ENCODE peak calls at places on chromosome 2, in six cellular contexts. Z is uterus, E is heart left ventricle, J is testis, A is breast epithelium, D is GM12878. P is an unnamed sample. For H3K9me3 and H3K4me1, the result is how much of the 10 kb centered on the place peaks cover.

GRCh38 chr2:112187805-112188596 is 49.8 kb downstream of the FBLN7 start:
- DNase-seq in D (no peak), A (no peak), J (no peak), E (no peak), Z (no peak), P (no peak)

GRCh38 chr2:233857511-233858118 is 3.3 kb upstream of the HJURP start:
- DNase-seq in A (no peak), E (no peak), D (no peak), J (peak), Z (no peak), P (no peak)

GRCh38 chr2:67797801-67798535 is 264.8 kb downstream of the C1D start:
- DNase-seq in Z (no peak), J (no peak), A (no peak), D (no peak), E (no peak), P (no peak)

GRCh38 chr2:9666306-9666705 is 35.5 kb upstream of the YWHAQ start:
- DNase-seq in Z (no peak), D (no peak), E (no peak), A (no peak), J (no peak), P (no peak)

GRCh38 chr2:168962636-168963035 is 61.5 kb downstream of the G6PC2 start:
- DNase-seq in J (no peak), Z (no peak), A (no peak), D (no peak), E (no peak), P (no peak)

GRCh38 chr2:196322963-196323810 is 151.8 kb upstream of the STK17B start:
- DNase-seq in D (no peak), Z (no peak), A (no peak), J (no peak), E (no peak), P (no peak)

GRCh38 chr2:205245001-205245400 is 437.3 kb upstream of the NRP2 start:
- DNase-seq in A (no peak), D (no peak), Z (no peak), E (no peak), J (no peak), P (no peak)

GRCh38 chr2:229150317-229150716 is 120.8 kb downstream of the PID1 start:
- DNase-seq in A (no peak), E (no peak), Z (no peak), J (no peak), D (no peak), P (no peak)

GRCh38 chr2:126889071-126889470 is 9.6 kb upstream of the TEX51 start:
- DNase-seq in J (no peak), E (no peak), Z (no peak), A (no peak), D (no peak), P (no peak)

GRCh38 chr2:53077413-53077812 is 690.2 kb upstream of the CHAC2 start:
- DNase-seq in Z (no peak), J (no peak), E (no peak), D (no peak), A (no peak), P (no peak)

GRCh38 chr2:202215179-202215578 is 23.2 kb downstream of the SUMO1 start:
- DNase-seq in J (no peak), Z (no peak), D (no peak), A (no peak), E (no peak), P (no peak)

GRCh38 chr2:80164375-80164774 is 140.2 kb downstream of the LRRTM1 start:
- DNase-seq in A (no peak), D (no peak), Z (no peak), E (no peak), J (no peak), P (no peak)

GRCh38 chr2:238389985-238390682 is 36.6 kb upstream of the ASB1 start:
- DNase-seq in A (peak), J (no peak), E (peak), Z (no peak), D (no peak), P (peak)

GRCh38 chr2:69601179-69601612 is 42.3 kb downstream of the AAK1 start:
- DNase-seq in E (no peak), D (no peak), Z (no peak), A (no peak), J (no peak), P (no peak)

GRCh38 chr2:217826505-217826904 is 176.3 kb downstream of the TNS1 start:
- DNase-seq in Z (no peak), A (peak), E (peak), J (peak), D (no peak), P (peak)

GRCh38 chr2:196750977-196751631 is 48.4 kb downstream of the GTF3C3 start:
- DNase-seq in A (no peak), D (peak), E (peak), J (peak), Z (peak), P (peak)

GRCh38 chr2:185417688-185418087 is 320.9 kb upstream of the FSIP2 start:
- DNase-seq in A (no peak), D (no peak), E (no peak), Z (no peak), J (no peak), P (no peak)

DNA sequence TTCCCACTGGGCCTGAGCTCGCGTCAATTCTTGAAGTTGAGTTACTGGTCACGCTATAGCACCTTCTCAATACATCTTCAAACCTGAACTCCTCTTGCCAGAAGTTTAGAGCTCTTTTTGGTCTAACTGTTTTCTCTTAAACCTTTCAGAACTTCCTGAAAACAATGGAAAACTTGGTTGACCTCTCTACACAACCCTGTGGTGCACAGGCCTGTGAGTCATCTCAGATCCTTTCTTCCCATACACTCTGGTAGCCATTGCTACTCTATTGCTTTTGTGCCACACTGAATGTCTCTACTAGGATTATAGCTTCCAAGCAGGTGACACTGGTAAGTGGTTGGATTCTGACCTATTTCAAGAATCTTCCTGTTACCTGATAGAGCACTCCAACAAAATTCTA is 321.5 kb upstream of the FSIP2 start:
- DNase-seq in E (no peak), Z (no peak), J (no peak), A (no peak), D (no peak), P (no peak)
- H3K9me3 ChIP-seq in E (under half), Z (under half), J (under half), A (under half), D (under half), P (under half)

DNA sequence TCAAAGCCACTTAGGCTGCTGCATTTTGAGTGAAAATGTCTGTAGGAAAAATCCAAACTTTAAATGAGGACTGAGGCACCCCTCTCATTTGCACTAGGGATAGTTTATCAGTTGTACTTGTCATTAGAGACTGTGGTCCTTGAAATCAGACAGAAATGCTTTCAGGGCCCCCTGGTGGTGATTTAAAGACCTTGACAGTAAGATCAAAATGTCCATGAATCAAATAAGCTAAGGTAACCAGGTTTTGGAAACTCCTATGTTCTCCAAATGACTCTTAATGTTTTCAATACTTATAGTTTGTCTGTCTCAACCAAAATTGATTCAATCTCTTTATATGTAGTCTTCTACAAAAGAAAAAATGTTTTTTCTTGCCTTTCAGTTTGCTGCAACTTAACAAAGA is 28.8 kb upstream of the DDX18 start:
- DNase-seq in J (peak), Z (no peak), E (peak), A (no peak), D (no peak), P (no peak)
- TF ChIP-seq CTCF in J (peak), Z (no peak), E (peak), A (no peak), D (peak), P (peak)

DNA sequence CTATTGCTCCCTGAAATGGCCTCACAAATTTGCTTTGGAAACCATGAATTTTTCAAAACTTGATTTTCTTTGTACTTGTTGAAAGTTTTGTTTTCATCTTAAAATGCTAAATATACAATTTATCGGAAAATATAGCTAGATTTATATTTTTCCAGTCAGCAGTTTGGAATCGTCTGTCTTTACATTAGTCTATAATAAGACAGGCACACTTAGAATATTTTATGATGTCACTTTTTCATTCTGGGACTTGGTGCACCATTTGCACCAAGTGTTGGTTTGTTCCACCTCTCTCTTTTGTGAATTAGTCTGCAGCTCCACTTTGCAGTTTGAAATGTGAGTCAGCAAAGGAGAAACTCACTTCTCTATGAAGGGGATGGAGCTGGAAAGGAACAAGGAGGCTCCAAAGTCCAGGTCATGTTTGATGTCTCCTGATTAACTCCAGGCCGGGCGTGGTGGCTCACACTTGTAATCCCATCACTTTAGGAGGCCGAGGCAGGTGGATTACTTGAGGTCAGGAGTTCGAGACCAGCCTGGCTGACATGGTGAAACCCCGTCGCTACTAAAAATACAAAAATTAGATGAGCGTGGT is 63.8 kb upstream of the RTN4 start:
- DNase-seq in D (no peak), Z (no peak), J (no peak), A (no peak), E (no peak), P (no peak)
- H3K4me1 ChIP-seq in D (under half), Z (under half), J (under half), A (under half), E (under half), P (under half)

GRCh38 chr2:94758546-94758945 is 112.7 kb upstream of the TEKT4 start:
- DNase-seq in J (no peak), E (no peak), D (no peak), Z (no peak), A (no peak), P (no peak)

GRCh38 chr2:94763318-94763717 is 107.9 kb upstream of the TEKT4 start:
- DNase-seq in D (no peak), A (no peak), E (no peak), J (no peak), Z (no peak), P (no peak)

GRCh38 chr2:94767336-94767735 is 103.9 kb upstream of the TEKT4 start:
- DNase-seq in A (no peak), J (no peak), D (no peak), E (no peak), Z (no peak), P (no peak)

GRCh38 chr2:94759211-94759610 is 112.0 kb upstream of the TEKT4 start:
- DNase-seq in A (no peak), E (no peak), Z (no peak), J (peak), D (no peak), P (no peak)

DNA sequence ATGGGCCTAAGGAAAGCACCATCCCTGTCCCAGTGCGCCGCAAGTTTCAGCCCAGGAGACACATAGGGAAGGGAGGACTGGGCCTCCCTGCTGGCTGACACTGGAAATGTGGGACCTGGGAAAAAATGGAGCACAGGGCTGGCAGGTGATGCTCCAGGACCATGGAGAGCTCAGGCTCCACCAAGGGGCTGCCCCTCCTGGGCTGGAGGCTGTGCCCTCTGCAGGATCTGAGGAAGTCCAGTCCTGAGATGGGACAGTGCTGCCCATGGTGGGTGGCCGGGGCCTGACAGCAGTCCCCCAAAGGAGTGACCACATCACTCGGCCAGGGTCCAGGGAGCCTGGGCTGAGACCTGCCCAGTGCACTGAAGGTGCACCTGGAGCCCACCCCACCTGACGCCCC is 108.6 kb upstream of the TEKT4 start:
- DNase-seq in Z (no peak), J (no peak), D (no peak), E (no peak), A (no peak), P (no peak)
- H3K9me3 ChIP-seq in Z (under half), J (under half), D (under half), E (under half), A (under half), P (under half)

P was measured in left ventricle myocardium inferior.